ENCODE peak calls at places on chromosomes 11 and 22, in four cellular contexts. O, A, S and X are unnamed samples.
A peak's percentile ranks its signal among the peaks of the same experiment; 100 is the strongest.

GRCh38 chr11:5690736-5691135 is 1.1 kb downstream of the TRIM22 start:
- DNase-seq in S (no peak), O (no peak), A (no peak), X (no peak)

GRCh38 chr11:12871251-12871650 is 137.9 kb upstream of the RASSF10 start:
- DNase-seq in A (no peak), S (no peak), O (no peak), X (no peak)

GRCh38 chr22:50454556-50455075 is 20.2 kb downstream of the SBF1 start:
- DNase-seq in A (no peak), S (no peak), O (no peak), X (no peak)

GRCh38 chr11:112751763-112752162 is 209.5 kb upstream of the NCAM1 start:
- DNase-seq in S (no peak), O (no peak), A (no peak), X (no peak)

GRCh38 chr22:41543854-41544670 is at the start of gene POLR3H:
- DNase-seq in O (peak; percentile 93), S (peak; percentile 94), A (peak; percentile 99), X (peak; percentile 99)

GRCh38 chr11:44120169-44120568 is 24.7 kb downstream of the EXT2 start:
- DNase-seq in O (no peak), S (no peak), A (no peak), X (no peak)

GRCh38 chr11:115112779-115113178 is 391.4 kb downstream of the CADM1 start:
- DNase-seq in A (no peak), S (no peak), O (no peak), X (no peak)

GRCh38 chr11:35905901-35906661 is 37.8 kb upstream of the LDLRAD3 start:
- DNase-seq in A (no peak), O (no peak), S (no peak), X (no peak)

GRCh38 chr11:106697058-106697457 is 321.2 kb downstream of the GUCY1A2 start:
- DNase-seq in S (peak; percentile 38), A (no peak), O (no peak), X (no peak)

GRCh38 chr11:60988658-60989057 is 17.2 kb downstream of the CD6 start:
- DNase-seq in A (no peak), S (no peak), O (no peak), X (no peak)

GRCh38 chr11:121517996-121518395 is 65.2 kb upstream of the SORL1-AS1 start:
- DNase-seq in S (no peak), O (no peak), A (no peak), X (no peak)

GRCh38 chr22:46086577-46087335 is 63.6 kb upstream of the PPARA start:
- DNase-seq in O (no peak), S (no peak), A (no peak), X (no peak)

GRCh38 chr11:8035225-8035846 is 45.7 kb upstream of the TUB start:
- DNase-seq in S (no peak), A (no peak), O (no peak), X (no peak)

GRCh38 chr11:44563716-44564115 is 1.7 kb upstream of the CD82 start:
- DNase-seq in S (peak; percentile 54), O (no peak), A (no peak), X (no peak)

GRCh38 chr11:132831272-132831671 is 701.0 kb downstream of the OPCML start:
- DNase-seq in A (no peak), S (no peak), O (no peak), X (no peak)

GRCh38 chr11:103624708-103625623 is 411.5 kb upstream of the DDI1 start:
- DNase-seq in O (no peak), A (no peak), S (peak; percentile 84), X (no peak)

GRCh38 chr11:64501500-64502427 is 89.3 kb upstream of the SLC22A12 start:
- DNase-seq in S (no peak), A (peak; percentile 79), O (no peak), X (peak; percentile 88)

GRCh38 chr22:47067331-47067890 is 305.0 kb downstream of the TBC1D22A start:
- DNase-seq in O (no peak), A (peak; percentile 3), S (no peak), X (no peak)

GRCh38 chr11:92852946-92853345 is 116.5 kb upstream of the MTNR1B start:
- DNase-seq in O (no peak), S (no peak), A (peak; percentile 75), X (peak; percentile 29)

GRCh38 chr11:67584205-67584880 is 731 bp downstream of the GSTP1 start:
- DNase-seq in S (no peak), A (peak; percentile 84), O (no peak), X (peak; percentile 88)

GRCh38 chr11:131694526-131695424 is 324.4 kb downstream of the NTM start:
- DNase-seq in O (peak; percentile 6), A (peak; percentile 78), S (peak; percentile 44), X (peak; percentile 81)

GRCh38 chr11:83785942-83786341 is 499.8 kb upstream of the CCDC90B start:
- DNase-seq in A (no peak), S (no peak), O (no peak), X (no peak)

GRCh38 chr11:118929496-118930151 is 3.9 kb upstream of the BCL9L start:
- DNase-seq in S (no peak), A (peak; percentile 91), O (peak; percentile 86), X (peak; percentile 94)

GRCh38 chr22:49673048-49673447 is 154.6 kb downstream of the BRD1 start:
- DNase-seq in O (no peak), A (no peak), S (no peak), X (no peak)

GRCh38 chr11:116958246-116958645 is 120.8 kb upstream of the APOA1 start:
- DNase-seq in O (no peak), S (no peak), A (no peak), X (no peak)

GRCh38 chr22:43970037-43970747 is 14.9 kb downstream of the SAMM50 start:
- DNase-seq in O (no peak), A (no peak), S (no peak), X (no peak)

GRCh38 chr11:69480547-69481392 is 693 bp upstream of the LINC01488 start:
- DNase-seq in S (no peak), O (no peak), A (peak; percentile 66), X (peak; percentile 70)

GRCh38 chr11:32487270-32487669 is 51.9 kb upstream of the WT1 start:
- DNase-seq in S (no peak), A (no peak), O (no peak), X (no peak)

GRCh38 chr11:86896486-86896885 is 58.7 kb downstream of the FZD4 start:
- DNase-seq in O (no peak), A (no peak), S (peak; percentile 33), X (no peak)

GRCh38 chr11:66322732-66323427 is 6.0 kb upstream of the CD248 start:
- DNase-seq in O (no peak), S (no peak), A (no peak), X (no peak)